ENCODE peak calls at places on chromosomes 7 and 10, in four cellular contexts. M is GM13976, K is endothelial cell, V is B cell. Q is an unnamed sample.
A peak's percentile ranks its signal among the peaks of the same experiment; 100 is the strongest.

GRCh38 chr7:80088705-80089104 is 45.9 kb upstream of the GNAI1 start:
- DNase-seq in M (no peak), K (no peak), V (no peak), Q (no peak)

GRCh38 chr7:7862393-7862792 is 106.2 kb upstream of the GLCCI1 start:
- DNase-seq in M (no peak), K (no peak), V (no peak), Q (no peak)

GRCh38 chr10:97640868-97641811 is 669 bp downstream of the PI4K2A start:
- DNase-seq in M (peak; percentile 51), K (peak; percentile 50), V (peak; percentile 50), Q (peak; percentile 48)

GRCh38 chr7:85765698-85766298 is 578.9 kb upstream of the SEMA3D start:
- DNase-seq in M (no peak), K (no peak), V (no peak), Q (no peak)

GRCh38 chr7:139340808-139341057 is 404 bp upstream of the FMC1 start:
- DNase-seq in M (no peak), K (no peak), V (no peak), Q (no peak)

GRCh38 chr7:118754608-118755007 is 530.1 kb downstream of the ANKRD7 start:
- DNase-seq in M (no peak), K (no peak), V (no peak), Q (no peak)

GRCh38 chr7:105454058-105454739 is 65.5 kb upstream of the SRPK2 start:
- DNase-seq in M (no peak), K (no peak), V (no peak), Q (no peak)

GRCh38 chr10:137031-137430 is 1.8 kb downstream of the ZMYND11 start:
- DNase-seq in M (peak; percentile 34), K (peak; percentile 54), V (peak; percentile 50), Q (peak; percentile 43)

GRCh38 chr7:111090834-111091233 is at the start of gene LRRN3:
- DNase-seq in M (no peak), K (no peak), V (no peak), Q (peak; percentile 77)

GRCh38 chr7:117937049-117937448 is 63.8 kb upstream of the CTTNBP2 start:
- DNase-seq in M (no peak), K (no peak), V (no peak), Q (no peak)

GRCh38 chr7:106050743-106051110 is 61.4 kb downstream of the SYPL1 start:
- DNase-seq in M (no peak), K (no peak), V (no peak), Q (no peak)

GRCh38 chr10:125989791-125990190 is 93.4 kb downstream of the FANK1 start:
- DNase-seq in M (no peak), K (no peak), V (no peak), Q (no peak)

GRCh38 chr7:100578246-100579183 is 4.8 kb upstream of the SAP25 start:
- DNase-seq in M (no peak), K (no peak), V (no peak), Q (no peak)

DNA sequence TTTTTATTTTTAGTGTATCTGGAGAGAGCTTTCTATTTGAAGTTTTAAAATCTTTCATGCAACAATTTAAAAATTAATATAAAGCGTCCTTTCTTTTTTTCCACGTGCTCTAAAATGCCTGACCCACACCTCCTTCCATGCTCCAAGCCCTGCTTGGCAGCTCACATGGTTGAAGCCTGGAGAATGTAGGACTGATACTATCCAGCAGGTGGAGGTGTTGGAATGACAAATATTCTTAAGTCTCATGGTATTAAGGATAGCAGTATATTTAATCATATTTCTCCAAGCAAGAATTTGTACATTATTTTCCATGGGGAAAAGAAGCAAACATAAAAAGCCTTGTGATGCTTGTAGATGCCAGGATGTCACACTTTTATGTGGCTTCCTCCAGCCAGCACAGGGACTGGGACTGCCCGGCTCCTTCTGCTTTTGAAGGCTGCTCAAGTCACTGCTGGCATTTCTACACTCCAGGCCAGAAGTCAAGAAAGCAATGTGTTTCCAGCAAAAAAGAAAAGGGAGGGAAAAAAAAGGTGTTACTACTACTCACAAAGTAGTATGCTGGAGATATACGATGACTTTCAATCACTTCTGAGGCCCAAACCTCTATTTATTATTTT is 49.7 kb downstream of the BZW2 start:
- DNase-seq in M (no peak), K (peak; percentile 41), V (no peak), Q (no peak)
- TF ChIP-seq CTCF in M (peak; percentile 39), K (peak; percentile 69), V (peak; percentile 79), Q (peak; percentile 75)

GRCh38 chr7:27640914-27641570 is 21.6 kb downstream of the HIBADH start:
- DNase-seq in M (no peak), K (no peak), V (no peak), Q (no peak)

GRCh38 chr7:27633062-27633461 is 29.6 kb downstream of the HIBADH start:
- DNase-seq in M (no peak), K (no peak), V (no peak), Q (no peak)

GRCh38 chr7:27635728-27636127 is 27.0 kb downstream of the HIBADH start:
- DNase-seq in M (no peak), K (no peak), V (no peak), Q (no peak)

GRCh38 chr7:27634892-27635538 is 27.7 kb downstream of the HIBADH start:
- DNase-seq in M (no peak), K (no peak), V (no peak), Q (no peak)

GRCh38 chr7:27636326-27637006 is 26.2 kb downstream of the HIBADH start:
- DNase-seq in M (no peak), K (no peak), V (no peak), Q (no peak)
- TF ChIP-seq CTCF in M (no peak), K (no peak), V (no peak), Q (no peak)

GRCh38 chr10:123143162-123143824 is 4.6 kb upstream of the HMX2 start:
- DNase-seq in M (no peak), K (no peak), V (no peak), Q (peak; percentile 38)

GRCh38 chr10:123146013-123146891 is 1.7 kb upstream of the HMX2 start:
- DNase-seq in M (peak; percentile 32), K (no peak), V (peak; percentile 38), Q (peak; percentile 82)

GRCh38 chr10:123145542-123146012 is 2.4 kb upstream of the HMX2 start:
- DNase-seq in M (peak; percentile 26), K (no peak), V (no peak), Q (no peak)

GRCh38 chr10:123143825-123144168 is 4.1 kb upstream of the HMX2 start:
- DNase-seq in M (no peak), K (no peak), V (no peak), Q (no peak)

GRCh38 chr10:123144697-123145541 is 3.0 kb upstream of the HMX2 start:
- DNase-seq in M (peak; percentile 46), K (no peak), V (peak; percentile 36), Q (no peak)
- TF ChIP-seq CTCF in M (no peak), K (no peak), V (no peak), Q (no peak)

DNA sequence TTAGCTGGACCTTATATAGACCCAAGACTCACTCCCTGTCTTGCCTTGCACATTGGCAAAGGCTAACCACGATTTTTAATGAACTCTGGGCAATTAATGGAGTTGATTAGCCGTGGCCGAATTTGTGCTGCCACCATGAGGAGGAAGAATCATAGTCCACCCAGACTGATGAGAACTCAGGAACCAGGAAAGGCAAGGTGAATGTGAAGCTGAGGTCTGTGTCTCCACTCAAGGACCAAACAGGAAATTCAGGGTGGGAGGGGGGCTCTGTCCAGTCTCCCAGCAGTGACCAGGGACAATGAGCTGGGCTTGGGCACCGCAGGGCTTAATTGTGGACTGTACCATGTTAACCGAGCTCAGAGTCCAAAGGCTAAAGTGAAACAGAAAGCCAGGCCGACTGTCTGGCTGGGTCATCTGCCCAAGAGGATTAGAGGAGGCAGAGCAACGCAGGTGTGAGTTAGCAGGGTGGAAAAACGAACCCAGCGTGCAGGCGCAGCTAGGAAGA is 127.0 kb upstream of the JCAD start:
- DNase-seq in M (no peak), K (peak; percentile 13), V (no peak), Q (no peak)
- TF ChIP-seq CTCF in M (no peak), K (no peak), V (no peak), Q (no peak)

GRCh38 chr7:129072410-129073063 is 17.6 kb upstream of the TNPO3 start:
- DNase-seq in M (no peak), K (no peak), V (no peak), Q (no peak)
- TF ChIP-seq CTCF in M (no peak), K (no peak), V (no peak), Q (no peak)

DNA sequence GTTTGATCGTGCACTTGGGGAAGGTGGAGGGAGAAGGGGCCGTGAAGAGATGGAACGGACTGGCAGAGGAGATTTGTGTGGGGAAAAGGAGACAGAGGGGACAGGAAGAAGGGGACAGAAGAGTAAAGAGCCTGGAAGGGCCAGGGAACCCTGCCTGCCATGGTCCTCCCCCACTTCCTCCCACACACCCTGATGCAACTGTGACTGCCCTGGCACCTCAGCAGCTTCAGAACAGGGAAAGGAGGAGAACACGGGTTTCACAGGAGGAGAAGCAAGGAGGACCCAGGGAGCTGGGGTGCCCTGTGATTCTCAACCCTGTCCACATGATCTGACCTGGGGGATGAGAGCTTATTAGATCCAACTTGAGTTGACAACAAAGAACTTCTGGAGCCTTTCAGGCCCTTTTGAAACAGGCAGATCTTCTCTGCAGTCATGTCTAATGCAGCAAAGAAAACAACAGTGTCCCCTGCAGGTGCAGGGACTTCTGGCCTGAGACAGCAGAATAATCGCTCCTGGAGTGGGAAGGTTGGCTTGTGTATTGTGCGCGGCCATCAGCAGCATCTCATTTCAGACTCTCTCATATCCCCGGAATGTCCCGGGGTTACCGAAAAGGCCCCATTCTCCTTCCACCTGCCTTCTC is 421.6 kb downstream of the PAXIP1 start:
- DNase-seq in M (no peak), K (no peak), V (no peak), Q (no peak)
- TF ChIP-seq CTCF in M (no peak), K (no peak), V (no peak), Q (no peak)